ENCODE peak calls at places on chromosomes 1 and 21, in five cellular contexts. I is prostate gland, Y is sigmoid colon, C is stomach, B is suprapubic skin. S is an unnamed sample.

GRCh38 chr1:177302365-177303044 is 131.7 kb downstream of the BRINP2 start:
- DNase-seq in C (peak; percentile 57), B (no peak), Y (no peak), I (no peak), S (no peak)

GRCh38 chr1:14479865-14480264 is 118.6 kb upstream of the KAZN start:
- DNase-seq in I (no peak), B (no peak), Y (no peak), C (no peak), S (no peak)

GRCh38 chr1:103326595-103326994 is 198.9 kb upstream of the RNPC3 start:
- DNase-seq in Y (no peak), B (no peak), C (no peak), I (no peak), S (no peak)

GRCh38 chr1:81799939-81800740 is 594 bp upstream of the ADGRL2 start:
- DNase-seq in I (peak; percentile 64), Y (peak; percentile 85), B (peak; percentile 66), C (peak; percentile 45), S (peak; percentile 25)

GRCh38 chr1:79575424-79575823 is 568.9 kb upstream of the ADGRL4 start:
- DNase-seq in I (no peak), C (no peak), B (no peak), Y (no peak), S (no peak)

GRCh38 chr1:8077120-8077573 is 51.0 kb upstream of the ERRFI1 start:
- DNase-seq in I (peak; percentile 48), Y (peak; percentile 82), C (peak; percentile 71), B (no peak), S (no peak)

GRCh38 chr1:32321712-32322291 is 14.2 kb downstream of the MARCKSL1 start:
- DNase-seq in Y (peak; percentile 14), I (no peak), B (no peak), C (peak; percentile 88), S (no peak)

GRCh38 chr21:43740497-43741156 is 21.7 kb downstream of the PDXK start:
- DNase-seq in Y (peak; percentile 79), C (peak; percentile 68), I (peak; percentile 77), B (no peak), S (peak; percentile 49)

GRCh38 chr1:156291226-156292061 is 4.0 kb downstream of the GLMP start:
- DNase-seq in C (peak; percentile 92), B (peak; percentile 95), I (peak; percentile 79), Y (peak; percentile 95), S (peak; percentile 87)

GRCh38 chr1:110239491-110240430 is 29.6 kb downstream of the KCNC4 start:
- DNase-seq in I (no peak), B (no peak), C (no peak), Y (peak; percentile 35), S (no peak)

GRCh38 chr1:168408531-168409242 is 128.0 kb downstream of the TBX19 start:
- DNase-seq in B (no peak), I (no peak), C (no peak), Y (no peak), S (no peak)

GRCh38 chr1:202316186-202316585 is 25.6 kb downstream of the UBE2T start:
- DNase-seq in C (no peak), Y (no peak), B (peak; percentile 10), I (no peak), S (no peak)

GRCh38 chr1:205630241-205630640 is 1.6 kb downstream of the ELK4 start:
- DNase-seq in B (no peak), I (no peak), Y (no peak), C (no peak), S (no peak)

GRCh38 chr1:68615303-68615702 is 118.4 kb upstream of the DEPDC1 start:
- DNase-seq in I (no peak), C (no peak), Y (no peak), B (no peak), S (no peak)

GRCh38 chr1:3822421-3822820 is 26.1 kb upstream of the LRRC47 start:
- DNase-seq in C (no peak), I (no peak), B (peak; percentile 34), Y (peak; percentile 19), S (no peak)

GRCh38 chr1:21904725-21905520 is 32.2 kb downstream of the HSPG2 start:
- DNase-seq in I (no peak), B (peak; percentile 86), C (peak; percentile 91), Y (peak; percentile 91), S (no peak)

GRCh38 chr1:219413523-219413922 is 199.4 kb downstream of the ZC3H11B start:
- DNase-seq in I (no peak), B (no peak), Y (no peak), C (no peak), S (no peak)

GRCh38 chr1:31434979-31435378 is 22.0 kb downstream of the SERINC2 start:
- DNase-seq in I (no peak), Y (peak; percentile 54), C (peak; percentile 24), B (peak; percentile 51), S (no peak)

GRCh38 chr1:21641076-21641475 is 28.1 kb downstream of the RAP1GAP start:
- DNase-seq in Y (no peak), I (no peak), B (no peak), C (no peak), S (no peak)

GRCh38 chr1:58932820-58933598 is 149.2 kb upstream of the JUN start:
- DNase-seq in C (peak; percentile 92), B (no peak), I (peak; percentile 19), Y (no peak), S (no peak)

GRCh38 chr1:109794319-109795132 is 30.8 kb upstream of the EPS8L3 start:
- DNase-seq in C (peak; percentile 47), B (peak; percentile 56), I (no peak), Y (no peak), S (no peak)

GRCh38 chr1:59124166-59124565 is 172.7 kb upstream of the FGGY start:
- DNase-seq in I (no peak), B (no peak), Y (no peak), C (no peak), S (no peak)

GRCh38 chr1:76040327-76040868 is 34.1 kb upstream of the ST6GALNAC3 start:
- DNase-seq in I (no peak), C (peak; percentile 30), Y (no peak), B (no peak), S (no peak)

GRCh38 chr1:11731719-11732283 is 4.1 kb upstream of the AGTRAP start:
- DNase-seq in B (no peak), C (peak; percentile 39), I (peak; percentile 77), Y (peak; percentile 94), S (peak; percentile 71)

GRCh38 chr1:94599090-94599813 is 57.7 kb upstream of the F3 start:
- DNase-seq in Y (no peak), B (no peak), C (peak; percentile 62), I (peak; percentile 29), S (peak; percentile 50)

GRCh38 chr1:107572674-107573205 is 392.2 kb downstream of the VAV3 start:
- DNase-seq in C (no peak), I (peak; percentile 83), B (no peak), Y (peak; percentile 72), S (peak; percentile 12)

GRCh38 chr1:19163261-19163660 is 46.8 kb downstream of the UBR4 start:
- DNase-seq in C (no peak), B (no peak), Y (no peak), I (peak; percentile 22), S (no peak)
- H3K27ac ChIP-seq in C (no peak overlapping the region), B (no peak overlapping the region), Y (peak overlapping the region; percentile 57), I (no peak overlapping the region), S (no peak overlapping the region)

DNA sequence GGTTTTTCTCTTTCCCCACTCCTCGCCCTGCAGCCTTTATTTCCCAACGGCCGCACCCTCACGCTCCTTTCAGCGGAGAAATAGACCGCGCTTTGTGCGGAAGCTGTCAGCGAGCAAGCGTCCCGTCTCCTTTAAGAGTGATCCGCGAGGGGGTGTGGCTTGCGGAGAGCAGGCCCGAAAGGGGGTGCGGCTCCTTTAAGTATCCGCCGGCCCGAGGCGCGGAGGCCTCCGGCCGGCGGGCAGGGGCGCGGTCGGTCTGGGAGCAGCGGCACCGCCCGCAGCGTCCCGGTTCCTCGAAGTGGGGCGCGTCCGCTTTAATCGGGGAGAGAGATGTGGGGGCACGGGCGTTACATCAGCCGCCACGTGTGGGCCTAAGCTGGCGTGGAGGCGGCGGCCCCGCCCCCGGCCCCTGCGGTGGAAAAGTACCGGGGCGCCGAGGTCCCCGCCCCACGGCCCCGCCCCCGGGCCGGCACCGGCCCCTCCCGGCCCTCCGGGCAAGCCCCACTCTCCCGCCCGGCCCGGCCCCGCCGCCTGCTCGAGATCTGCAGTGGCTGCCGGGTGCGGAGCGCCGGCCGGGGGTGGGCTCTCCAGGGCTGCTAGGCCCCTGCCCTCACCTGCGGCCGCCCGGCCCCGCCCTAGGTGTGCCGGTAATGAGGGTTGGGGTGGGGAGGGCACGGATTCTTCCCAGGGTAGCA is 1.2 kb downstream of the SLC6A9 start:
- DNase-seq in C (peak; percentile 93), Y (peak; percentile 95), I (peak; percentile 85), B (peak; percentile 91), S (peak; percentile 74)
- TF ChIP-seq POLR2A in C (no peak), Y (no peak), I (peak; percentile 59), B (no peak), S (no peak)

GRCh38 chr1:221839321-221839720 is 97.4 kb upstream of the DUSP10 start:
- DNase-seq in B (no peak), C (no peak), I (no peak), Y (no peak), S (no peak)
- H3K4me1 ChIP-seq in B (peaks cover 28% of the 10 kb centered on the region), C (no peaks in the 10 kb centered on the region), I (no peaks in the 10 kb centered on the region), Y (no peaks in the 10 kb centered on the region), S (no peaks in the 10 kb centered on the region)

DNA sequence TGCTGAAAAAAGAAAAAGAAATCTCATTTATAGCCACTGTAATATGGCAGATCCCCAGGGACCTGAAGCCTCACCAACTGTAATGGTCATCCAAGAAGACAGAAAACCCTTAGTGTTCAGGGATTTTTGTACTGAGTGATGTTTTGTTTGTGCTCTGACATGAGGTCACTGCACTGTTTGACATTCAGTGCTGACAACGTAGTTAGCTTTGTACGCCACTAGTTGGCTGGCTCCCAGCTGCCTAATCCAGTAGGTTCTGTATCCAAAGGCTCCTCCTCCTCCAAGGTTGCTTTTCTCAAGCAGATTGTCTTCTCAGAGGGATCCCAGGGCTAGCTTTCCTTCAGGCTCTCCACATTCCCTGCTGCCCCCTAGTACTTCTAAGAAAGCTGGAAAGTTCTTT is 9.5 kb upstream of the YRDC start:
- DNase-seq in Y (no peak), I (no peak), B (no peak), C (peak; percentile 83), S (no peak)
- H3K27ac ChIP-seq in Y (no peak overlapping the region), I (no peak overlapping the region), B (no peak overlapping the region), C (peak overlapping the region; percentile 50), S (no peak overlapping the region)

DNA sequence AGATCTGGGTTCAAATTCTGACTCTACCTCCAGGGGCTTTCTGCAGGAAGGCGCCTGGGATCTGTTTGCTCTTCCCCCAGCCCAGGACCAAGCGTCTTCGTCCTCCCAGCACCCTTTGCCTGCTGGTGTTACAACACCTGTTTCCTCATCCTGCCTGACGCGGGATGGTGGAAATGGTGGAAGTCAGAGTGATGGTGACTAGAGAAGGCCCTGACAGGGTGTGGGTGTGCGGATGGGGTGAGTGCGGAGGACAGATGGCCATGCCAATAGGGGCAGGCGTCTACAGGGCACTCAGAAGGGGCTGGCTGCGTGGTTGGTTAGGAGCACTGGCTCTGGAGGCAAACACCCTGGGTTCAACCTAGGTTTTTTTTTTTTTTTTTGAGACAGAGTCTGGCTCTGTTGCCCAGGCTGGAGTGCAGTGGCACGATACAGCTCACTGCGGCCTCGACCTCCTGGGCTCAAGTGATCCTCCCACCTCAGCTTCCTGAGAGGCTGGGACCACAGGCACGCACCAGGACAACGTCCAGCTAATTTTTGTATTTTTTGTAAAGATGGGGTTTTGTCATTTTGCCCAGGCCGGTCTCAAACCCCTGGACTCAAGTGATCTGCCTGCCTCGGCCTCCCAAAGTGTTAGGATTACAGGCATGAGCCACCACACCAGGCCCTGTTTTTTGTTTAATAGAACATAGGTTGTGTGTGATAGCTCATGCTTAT is 1.5 kb downstream of the THEMIS2 start:
- DNase-seq in Y (peak; percentile 75), C (no peak), I (no peak), B (no peak), S (no peak)
- TF ChIP-seq POLR2A in Y (no peak), C (no peak), I (no peak), B (no peak), S (no peak)

GRCh38 chr21:45290948-45291612 is 3.4 kb upstream of the POFUT2 start:
- DNase-seq in I (no peak), B (peak; percentile 69), C (peak; percentile 26), Y (peak; percentile 76), S (peak; percentile 33)
- H3K4me1 ChIP-seq in I (peaks cover 18% of the 10 kb centered on the region), B (peaks cover 67% of the 10 kb centered on the region), C (peaks cover 55% of the 10 kb centered on the region), Y (no peaks in the 10 kb centered on the region), S (peaks cover 46% of the 10 kb centered on the region)

S was measured in tibial nerve.